ENCODE peak calls at places on chromosomes 12 and 14, in seven cellular contexts. X is epithelial cell of esophagus, M is Peyer's patch, B is neural progenitor cell, K is NCI-H69, P is RPMI7951, C is NCI-H1694 treated with DMSO at 0.1 percent for 48 hours. D is an unnamed sample.

GRCh38 chr12:18467636-18468520 is 206.6 kb downstream of the PIK3C2G start:
- DNase-seq in X (no peak), M (no peak), B (no peak), K (no peak), P (no peak), C (no peak), D (no peak)

GRCh38 chr12:3933074-3933818 is 60.0 kb upstream of the PARP11 start:
- DNase-seq in X (no peak), M (no peak), B (no peak), K (no peak), P (no peak), C (no peak), D (no peak)

GRCh38 chr14:98325761-98326160 is 946.2 kb downstream of the BCL11B start:
- DNase-seq in X (peak; percentile 46), M (no peak), B (no peak), K (no peak), P (no peak), C (no peak), D (no peak)

GRCh38 chr12:118645219-118645618 is 268.9 kb downstream of the SUDS3 start:
- DNase-seq in X (peak; percentile 2), M (no peak), B (peak; percentile 74), K (no peak), P (no peak), C (no peak), D (no peak)

GRCh38 chr14:55180434-55180833 is 11.0 kb downstream of the DLGAP5 start:
- DNase-seq in X (peak; percentile 71), M (no peak), B (no peak), K (no peak), P (no peak), C (no peak), D (no peak)

GRCh38 chr14:104677506-104678332 is 11.7 kb upstream of the INF2 start:
- DNase-seq in X (peak; percentile 71), M (peak; percentile 74), B (peak; percentile 83), K (peak; percentile 90), P (peak; percentile 82), C (peak; percentile 90), D (peak; percentile 97)

GRCh38 chr12:50862316-50862715 is 19.6 kb downstream of the TMPRSS12 start:
- DNase-seq in X (peak; percentile 68), M (no peak), B (no peak), K (no peak), P (peak; percentile 62), C (no peak), D (peak; percentile 86)

GRCh38 chr14:92532490-92533163 is 19.0 kb downstream of the RIN3 start:
- DNase-seq in X (no peak), M (no peak), B (no peak), K (peak; percentile 79), P (no peak), C (peak; percentile 49), D (no peak)

GRCh38 chr12:1907652-1908611 is 10.5 kb downstream of the CACNA2D4 start:
- DNase-seq in X (peak; percentile 7), M (no peak), B (no peak), K (no peak), P (peak; percentile 7), C (no peak), D (peak; percentile 60)

GRCh38 chr12:95248604-95249355 is 31.2 kb downstream of the VEZT start:
- DNase-seq in X (no peak), M (no peak), B (peak; percentile 5), K (peak; percentile 34), P (no peak), C (no peak), D (no peak)

GRCh38 chr12:126163984-126164383 is 1098.7 kb downstream of the AACS start:
- DNase-seq in X (no peak), M (no peak), B (no peak), K (no peak), P (no peak), C (no peak), D (no peak)

GRCh38 chr14:88870777-88871176 is 46.3 kb downstream of the TTC8 start:
- DNase-seq in X (no peak), M (no peak), B (no peak), K (peak; percentile 13), P (no peak), C (no peak), D (no peak)

GRCh38 chr12:1093166-1093751 is 102.2 kb downstream of the ERC1 start:
- DNase-seq in X (peak; percentile 64), M (no peak), B (peak; percentile 72), K (peak; percentile 76), P (peak; percentile 50), C (peak; percentile 84), D (peak; percentile 81)

GRCh38 chr12:121533391-121534090 is 47.3 kb downstream of the KDM2B start:
- DNase-seq in X (no peak), M (no peak), B (no peak), K (no peak), P (no peak), C (no peak), D (peak; percentile 44)